ENCODE peak calls at places on chromosomes 4 and X, in nine cellular contexts. Y is SK-N-SH; L is nephron progenitor cell; W is lung; X is pancreas; F is mesothelial cell of epicardium; U is stimulated activated CD8-positive, alpha-beta memory T cell treated with anti-CD3 and anti-CD28 coated beads, Interleukin-2, amount 100 ng/mL, for 48 hours; P is stimulated activated CD4-positive, alpha-beta T cell treated with anti-CD3 and anti-CD28 coated beads, Interleukin-12 subunit alpha, Interleukin-12 subunit beta, amount 100 ng/mL, for 4 hours; Z is AG20443. V is an unnamed sample.

GRCh38 chr4:113436360-113436759 is 325.2 kb downstream of the CAMK2D start:
- DNase-seq in Z (peak), X (no peak), F (no peak), W (no peak), U (no peak), L (no peak), P (no peak), Y (no peak), V (no peak)

GRCh38 chrX:7318246-7318645 is 170.3 kb upstream of the PUDP start:
- DNase-seq in F (no peak), U (no peak), Z (no peak), P (no peak), L (no peak), X (no peak), W (no peak), Y (no peak), V (no peak)

GRCh38 chr4:101597204-101597603 is 193.3 kb upstream of the BANK1 start:
- DNase-seq in W (no peak), Z (no peak), X (no peak), Y (no peak), U (no peak), P (no peak), L (no peak), F (no peak), V (peak)

GRCh38 chrX:130378008-130378669 is 7.3 kb downstream of the GPR119 start:
- DNase-seq in Z (no peak), U (no peak), X (no peak), W (no peak), F (no peak), Y (peak), L (no peak), P (no peak), V (no peak)

GRCh38 chr4:93791570-93792195 is 36.9 kb upstream of the ATOH1 start:
- DNase-seq in X (peak), P (peak), W (peak), Z (peak), Y (peak), L (peak), U (no peak), F (peak), V (peak)

GRCh38 chrX:125210146-125210545 is 109.5 kb upstream of the TEX13C start:
- DNase-seq in Z (no peak), U (no peak), F (no peak), Y (no peak), L (no peak), W (no peak), P (no peak), X (no peak), V (no peak)

GRCh38 chr4:175770555-175770954 is 41.5 kb downstream of the GPM6A start:
- DNase-seq in Z (peak), Y (no peak), P (no peak), W (no peak), F (no peak), U (no peak), L (no peak), X (no peak), V (no peak)

GRCh38 chr4:140188975-140189374 is 35.0 kb upstream of the MAML3 start:
- DNase-seq in P (no peak), L (no peak), U (no peak), X (no peak), Z (no peak), Y (no peak), F (no peak), W (peak), V (no peak)

GRCh38 chrX:120560405-120560841 is 339 bp downstream of the CUL4B start:
- DNase-seq in X (peak), Y (no peak), L (peak), F (no peak), W (peak), U (no peak), Z (peak), P (peak), V (peak)

GRCh38 chrX:103215768-103216085 is 819 bp downstream of the BEX4 start:
- DNase-seq in U (no peak), W (no peak), X (no peak), Y (peak), F (no peak), L (no peak), Z (no peak), P (no peak), V (no peak)

GRCh38 chr4:184792950-184793555 is 32.7 kb downstream of the ACSL1 start:
- DNase-seq in U (no peak), W (no peak), P (peak), X (no peak), L (no peak), Y (no peak), F (no peak), Z (peak), V (no peak)

GRCh38 chrX:130184857-130185256 is 13.1 kb downstream of the RAB33A start:
- DNase-seq in L (no peak), U (no peak), Z (no peak), X (no peak), P (no peak), F (no peak), Y (no peak), W (no peak), V (no peak)

GRCh38 chr4:182748949-182749348 is 168.2 kb downstream of the DCTD start:
- DNase-seq in F (no peak), X (no peak), Y (no peak), U (no peak), P (no peak), W (no peak), L (no peak), Z (no peak), V (no peak)

GRCh38 chr4:172124656-172125308 is 311.6 kb downstream of the GALNTL6 start:
- DNase-seq in X (no peak), L (no peak), Y (no peak), F (no peak), Z (no peak), U (no peak), W (no peak), P (no peak), V (no peak)

GRCh38 chr4:168815373-168816345 is 194.4 kb downstream of the CBR4 start:
- DNase-seq in Z (no peak), F (no peak), W (no peak), U (no peak), L (no peak), Y (no peak), X (no peak), P (no peak), V (no peak)

GRCh38 chr4:121551881-121552280 is 144.9 kb downstream of the ANXA5 start:
- DNase-seq in L (no peak), U (no peak), P (no peak), Y (no peak), W (no peak), F (no peak), X (no peak), Z (no peak), V (no peak)

GRCh38 chrX:27767387-27767786 is 40.4 kb upstream of the MAGEB10 start:
- DNase-seq in F (no peak), X (no peak), L (no peak), Y (no peak), W (no peak), U (no peak), Z (no peak), P (no peak), V (no peak)

GRCh38 chr4:183588169-183588675 is 70.8 kb downstream of the RWDD4 start:
- DNase-seq in X (no peak), P (no peak), U (no peak), L (no peak), Y (no peak), Z (peak), F (no peak), W (no peak), V (no peak)

GRCh38 chrX:119502727-119503483 is 34.7 kb downstream of the SLC25A5 start:
- DNase-seq in X (peak), Z (peak), F (no peak), W (peak), Y (no peak), L (no peak), U (no peak), P (no peak), V (peak)

GRCh38 chr4:5381981-5382441 is 326.3 kb downstream of the EVC2 start:
- DNase-seq in Z (no peak), Y (no peak), U (no peak), P (no peak), L (no peak), W (no peak), X (no peak), F (no peak), V (no peak)

GRCh38 chrX:9519546-9520210 is 54.8 kb downstream of the TBL1X start:
- DNase-seq in U (no peak), W (no peak), Z (peak), Y (no peak), F (no peak), P (no peak), L (no peak), X (no peak), V (no peak)

GRCh38 chrX:30957753-30958152 is 68.7 kb upstream of the TAB3 start:
- DNase-seq in P (no peak), F (no peak), Y (no peak), U (no peak), W (no peak), L (no peak), X (no peak), Z (peak), V (no peak)

GRCh38 chr4:141350122-141350904 is 129.6 kb downstream of the ZNF330 start:
- DNase-seq in F (no peak), L (no peak), P (no peak), X (peak), Z (peak), U (no peak), W (no peak), Y (no peak), V (peak)

GRCh38 chr4:47913858-47914218 is 545 bp downstream of the NFXL1 start:
- DNase-seq in L (peak), F (peak), P (peak), Y (no peak), Z (peak), U (peak), W (peak), X (peak), V (peak)

GRCh38 chr4:17437396-17437795 is 74.5 kb downstream of the QDPR start:
- DNase-seq in F (no peak), U (no peak), Y (no peak), W (no peak), X (no peak), Z (no peak), L (no peak), P (no peak), V (peak)

GRCh38 chr4:183638436-183638835 is 20.5 kb downstream of the RWDD4 start:
- DNase-seq in P (no peak), X (no peak), F (no peak), U (no peak), W (no peak), Y (no peak), L (no peak), Z (peak), V (no peak)

GRCh38 chrX:37302569-37302968 is 46.6 kb upstream of the PRRG1 start:
- DNase-seq in Z (peak), W (no peak), F (no peak), Y (no peak), U (no peak), L (no peak), P (no peak), X (no peak), V (peak)